ENCODE peak calls at places on chromosomes 3 and 15, in nine cellular contexts. R is colonic mucosa, B is transverse colon, Z is HCT116, X is lung, J is tibial nerve, Q is A549, A is HepG2, Y is Karpas-422. I is an unnamed sample.

GRCh38 chr15:63381301-63382192 is at the start of gene CA12:
- DNase-seq in Y (no peak), Z (no peak), Q (peak), R (peak), A (peak), X (no peak), B (peak), J (no peak), I (peak)

GRCh38 chr15:51315726-51316125 is 22.7 kb downstream of the CYP19A1 start:
- DNase-seq in A (no peak), Y (no peak), X (no peak), Q (no peak), J (no peak), R (no peak), Z (no peak), B (no peak), I (no peak)

GRCh38 chr3:27425896-27426565 is 56.8 kb upstream of the NEK10 start:
- DNase-seq in Y (no peak), R (no peak), Z (no peak), X (no peak), Q (no peak), B (no peak), A (no peak), J (no peak), I (no peak)

GRCh38 chr3:34090876-34091275 is 292.4 kb downstream of the PDCD6IP start:
- DNase-seq in A (no peak), R (no peak), Y (no peak), Z (no peak), X (no peak), B (no peak), J (no peak), Q (no peak), I (no peak)

GRCh38 chr3:178062126-178062525 is 474.1 kb upstream of the KCNMB2 start:
- DNase-seq in R (no peak), X (no peak), Q (no peak), B (no peak), Z (no peak), J (no peak), A (no peak), Y (no peak), I (no peak)

GRCh38 chr3:44326515-44326914 is 12.1 kb upstream of the TCAIM start:
- DNase-seq in X (no peak), J (no peak), R (no peak), Y (no peak), A (no peak), B (no peak), Z (no peak), Q (no peak), I (no peak)

GRCh38 chr3:44198957-44199269 is 42.8 kb upstream of the TOPAZ1 start:
- DNase-seq in B (no peak), A (no peak), Z (no peak), Y (no peak), R (no peak), X (no peak), J (no peak), Q (no peak), I (no peak)

GRCh38 chr3:411183-411681 is 214.7 kb downstream of the CHL1 start:
- DNase-seq in A (no peak), R (no peak), B (no peak), Y (no peak), Q (no peak), Z (no peak), J (no peak), X (no peak), I (no peak)

GRCh38 chr3:73592154-73592877 is 32.4 kb downstream of the PDZRN3 start:
- DNase-seq in B (no peak), Q (no peak), Y (no peak), X (no peak), Z (no peak), R (no peak), A (no peak), J (no peak), I (no peak)

DNA sequence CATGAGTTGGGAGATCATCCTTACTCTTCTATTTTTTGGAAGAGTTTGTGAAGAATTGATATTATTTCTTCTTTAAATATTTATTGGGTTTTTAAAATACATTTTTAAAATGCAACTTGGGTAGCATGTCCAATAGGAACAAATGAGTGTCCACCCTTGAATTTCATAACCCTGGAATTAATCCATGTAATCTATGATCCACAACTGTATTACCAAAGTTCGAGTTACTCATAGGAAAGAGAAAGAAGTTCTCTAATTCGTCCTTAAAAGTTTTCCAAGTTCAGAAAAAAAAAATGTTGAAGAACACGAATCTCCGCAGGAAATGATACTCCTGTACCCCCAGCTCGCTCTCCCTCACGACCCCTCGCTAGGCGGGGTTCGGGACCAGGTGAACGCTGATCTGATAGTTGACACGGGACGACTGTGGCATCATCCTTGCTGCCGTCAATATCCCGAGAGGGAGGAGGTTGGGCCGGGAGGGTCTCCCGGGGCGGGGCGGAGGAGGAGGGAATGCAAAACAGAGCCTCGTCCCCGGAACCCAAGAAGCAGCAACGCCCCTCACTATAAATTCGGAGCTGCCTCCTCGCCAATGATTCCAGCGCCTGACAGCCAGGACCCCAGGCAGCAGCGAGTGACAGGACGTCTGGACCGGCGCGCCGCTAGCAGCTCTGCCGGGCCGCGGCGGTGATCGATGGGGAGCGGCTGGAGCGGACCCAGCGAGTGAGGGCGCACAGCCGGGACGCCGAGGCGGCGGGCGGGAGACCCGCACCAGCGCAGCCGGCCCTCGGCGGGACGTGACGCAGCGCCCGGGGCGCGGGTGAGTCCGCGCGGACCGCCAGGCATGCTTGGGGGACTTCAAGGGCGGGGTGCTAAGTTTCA is at the start of gene AGTR1:
- DNase-seq in B (peak), Y (no peak), J (peak), A (no peak), X (peak), Z (no peak), Q (peak), R (peak), I (peak)
- H3K4me3 ChIP-seq in B (peak), Y (no peak), J (peak), A (peak), X (peak), Z (no peak), Q (peak), R (peak), I (peak)

DNA sequence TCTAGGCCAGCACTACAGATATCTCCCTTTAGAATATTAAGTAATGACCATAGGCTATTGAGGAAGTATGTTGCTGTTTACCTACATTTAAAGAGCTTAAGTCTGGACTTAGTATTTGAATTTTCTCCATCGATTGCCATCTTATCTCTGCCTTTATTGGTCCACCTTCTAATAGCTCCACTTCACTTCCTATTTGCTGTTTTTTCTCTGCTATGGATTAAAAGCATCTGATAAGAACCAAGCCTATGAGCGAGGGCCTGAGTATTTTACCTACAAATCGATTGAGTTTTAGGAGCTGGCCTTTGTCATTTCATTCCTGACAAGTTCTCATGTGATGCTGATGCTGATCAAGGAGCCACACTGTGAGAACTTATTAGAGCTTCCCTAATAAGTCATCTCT is 52.6 kb upstream of the AKAP13 start:
- DNase-seq in Z (no peak), J (no peak), X (no peak), B (no peak), Y (peak), Q (no peak), A (no peak), R (no peak), I (no peak)
- H3K27ac ChIP-seq in Z (no peak), J (no peak), X (no peak), B (no peak), Y (peak), Q (no peak), A (no peak), R (no peak), I (no peak)

DNA sequence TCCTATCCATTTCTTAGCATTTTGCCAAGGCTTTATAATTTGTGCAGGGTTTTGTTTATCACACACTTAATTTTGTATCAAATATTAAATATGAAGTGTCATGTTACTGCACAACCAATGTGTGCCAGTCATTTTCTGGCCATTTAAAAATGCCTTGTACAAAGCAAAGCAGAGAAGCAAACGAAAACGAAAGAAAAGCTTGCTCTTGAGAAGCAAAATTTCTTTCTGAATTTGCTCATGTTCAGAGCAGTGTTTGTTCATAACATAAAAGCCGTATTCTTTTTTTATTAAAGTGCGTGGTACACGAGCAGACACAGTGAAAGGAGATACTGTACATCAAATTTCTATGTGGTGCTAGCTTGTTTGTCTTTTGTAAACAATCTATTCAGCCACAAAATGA is 792.6 kb downstream of the NAALADL2 start:
- DNase-seq in A (no peak), J (no peak), Y (no peak), R (no peak), Z (no peak), X (no peak), B (no peak), Q (no peak), I (no peak)
- H3K4me3 ChIP-seq in A (no peak), J (peak), Y (no peak), R (no peak), Z (no peak), X (no peak), B (no peak), Q (no peak), I (no peak)

GRCh38 chr15:78067328-78068241 is 9.9 kb downstream of the TBC1D2B start:
- DNase-seq in Z (no peak), Q (no peak), B (no peak), Y (peak), X (no peak), J (peak), A (no peak), R (no peak), I (no peak)
- H3K27ac ChIP-seq in Z (no peak), Q (no peak), B (peak), Y (peak), X (peak), J (peak), A (no peak), R (peak), I (peak)

GRCh38 chr3:173789530-173789929 is 392.0 kb downstream of the NLGN1 start:
- DNase-seq in A (no peak), Y (no peak), Z (no peak), X (no peak), R (no peak), J (no peak), B (no peak), Q (no peak), I (peak)
- H3K4me3 ChIP-seq in A (no peak), Y (no peak), Z (no peak), X (no peak), R (no peak), J (no peak), B (no peak), Q (no peak), I (no peak)

GRCh38 chr3:14344351-14344750 is 58.1 kb upstream of the SLC6A6 start:
- DNase-seq in A (no peak), J (no peak), Z (no peak), Y (no peak), R (no peak), X (no peak), B (no peak), Q (no peak), I (no peak)

GRCh38 chr3:14345496-14346150 is 56.8 kb upstream of the SLC6A6 start:
- DNase-seq in J (no peak), Q (no peak), Z (no peak), A (no peak), X (no peak), Y (no peak), R (no peak), B (no peak), I (no peak)

GRCh38 chr3:14347110-14347509 is 55.3 kb upstream of the SLC6A6 start:
- DNase-seq in R (no peak), X (no peak), J (no peak), A (no peak), Q (no peak), Z (no peak), Y (no peak), B (no peak), I (no peak)

GRCh38 chr3:14346642-14347041 is 55.8 kb upstream of the SLC6A6 start:
- DNase-seq in Z (no peak), R (no peak), A (no peak), B (no peak), J (no peak), Y (no peak), Q (no peak), X (no peak), I (no peak)

DNA sequence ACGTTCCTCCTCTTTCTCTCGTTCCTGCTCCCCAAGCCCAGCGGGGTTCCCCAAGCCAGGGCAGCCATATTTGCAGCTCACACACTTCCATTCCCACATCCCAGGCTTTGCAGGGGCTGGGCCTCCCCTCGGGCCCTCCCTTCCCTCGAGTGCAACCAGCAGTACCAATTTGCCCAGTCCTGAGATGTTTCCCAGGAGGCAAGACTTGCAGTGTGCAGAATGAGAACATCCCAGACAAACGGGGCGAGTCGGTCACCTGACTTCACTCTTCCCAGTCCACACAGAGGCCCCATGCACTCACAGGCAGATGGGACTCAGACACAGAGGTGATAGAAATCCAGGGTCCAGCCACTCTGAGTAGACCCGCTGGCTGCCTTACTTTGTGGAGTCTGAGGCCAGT is 56.2 kb upstream of the SLC6A6 start:
- DNase-seq in Z (no peak), A (no peak), R (no peak), J (no peak), Q (no peak), B (no peak), X (no peak), Y (no peak), I (peak)
- H3K27ac ChIP-seq in Z (no peak), A (no peak), R (no peak), J (no peak), Q (no peak), B (no peak), X (no peak), Y (no peak), I (no peak)

GRCh38 chr3:11095932-11096265 is 58.4 kb upstream of the HRH1 start:
- DNase-seq in Q (no peak), B (no peak), X (no peak), R (no peak), J (no peak), Z (peak), A (no peak), Y (no peak), I (no peak)
- H3K4me3 ChIP-seq in Q (no peak), B (no peak), X (no peak), R (no peak), J (no peak), Z (peak), A (no peak), Y (no peak), I (no peak)

GRCh38 chr3:66380200-66380932 is 120.5 kb downstream of the LRIG1 start:
- DNase-seq in Y (no peak), A (no peak), R (no peak), Q (no peak), J (no peak), Z (no peak), X (no peak), B (no peak), I (no peak)

GRCh38 chr3:66383023-66383422 is 117.8 kb downstream of the LRIG1 start:
- DNase-seq in B (no peak), Y (no peak), Z (no peak), J (no peak), X (no peak), Q (no peak), A (no peak), R (no peak), I (no peak)

GRCh38 chr3:66379565-66379964 is 121.3 kb downstream of the LRIG1 start:
- DNase-seq in Y (no peak), Q (no peak), R (no peak), A (no peak), J (no peak), B (no peak), X (no peak), Z (no peak), I (no peak)

GRCh38 chr3:66382142-66382541 is 118.7 kb downstream of the LRIG1 start:
- DNase-seq in B (no peak), Y (no peak), R (no peak), A (no peak), J (no peak), X (no peak), Z (no peak), Q (no peak), I (no peak)

GRCh38 chr3:66381621-66382020 is 119.2 kb downstream of the LRIG1 start:
- DNase-seq in Y (no peak), J (no peak), Z (no peak), Q (no peak), A (no peak), X (no peak), R (no peak), B (no peak), I (no peak)
- H3K27ac ChIP-seq in Y (no peak), J (no peak), Z (no peak), Q (no peak), A (no peak), X (no peak), R (no peak), B (peak), I (no peak)

GRCh38 chr3:114624676-114625181 is 330.9 kb downstream of the TIGIT start:
- DNase-seq in Q (peak), Y (no peak), R (peak), X (peak), J (peak), B (peak), A (peak), Z (peak), I (peak)

GRCh38 chr3:114626751-114627150 is 332.9 kb downstream of the TIGIT start:
- DNase-seq in J (no peak), A (no peak), Y (no peak), Q (no peak), R (no peak), Z (no peak), B (no peak), X (no peak), I (no peak)

GRCh38 chr3:114623420-114624046 is 329.7 kb downstream of the TIGIT start:
- DNase-seq in Z (no peak), Y (no peak), X (no peak), B (no peak), A (peak), J (no peak), R (no peak), Q (no peak), I (no peak)

GRCh38 chr3:114622001-114622400 is 328.2 kb downstream of the TIGIT start:
- DNase-seq in X (no peak), Q (no peak), B (no peak), Z (no peak), J (no peak), R (no peak), A (no peak), Y (no peak), I (no peak)

DNA sequence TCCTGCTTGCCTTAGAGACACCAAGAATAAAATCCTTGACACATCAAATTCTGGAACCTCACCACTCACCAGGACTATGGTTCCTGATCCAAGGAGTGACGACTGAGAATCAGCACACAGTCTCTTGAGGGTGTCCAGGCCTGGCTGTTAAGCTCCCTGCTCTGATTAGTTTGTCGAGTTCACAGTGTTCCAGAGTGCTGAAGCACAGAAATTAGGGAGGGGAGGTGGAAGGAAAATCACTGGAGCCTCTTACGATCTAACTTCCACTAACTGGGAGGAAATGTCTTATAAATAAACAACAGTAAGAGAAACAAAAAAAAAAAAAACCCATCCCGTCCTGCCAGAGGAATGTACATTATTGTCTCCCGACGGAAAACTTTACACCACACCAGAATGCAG is 330.2 kb downstream of the TIGIT start:
- DNase-seq in B (peak), X (no peak), J (peak), Y (no peak), A (peak), R (peak), Q (no peak), Z (no peak), I (peak)
- H3K4me3 ChIP-seq in B (peak), X (no peak), J (peak), Y (no peak), A (peak), R (no peak), Q (peak), Z (peak), I (no peak)

I was measured in hepatocyte.